ENCODE peak calls at places on chromosomes 7 and 10, in six cellular contexts. V is testis, R is neuronal stem cell, W is cardiac muscle cell, O is stomach, Y is tibial artery. I is an unnamed sample. For H3K4me1, the result is how much of the 10 kb centered on the place peaks cover.

GRCh38 chr7:42272793-42273665 is 36.0 kb upstream of the GLI3 start:
- DNase-seq in V (no peak), R (no peak), W (peak), O (no peak), Y (no peak), I (no peak)

GRCh38 chr10:86232646-86233045 is 133.9 kb downstream of the GRID1 start:
- DNase-seq in V (no peak), R (no peak), W (no peak), O (no peak), Y (no peak), I (no peak)

GRCh38 chr10:89837173-89838001 is 136.0 kb downstream of the KIF20B start:
- DNase-seq in V (peak), R (no peak), W (peak), O (peak), Y (peak), I (peak)

GRCh38 chr10:9342865-9343450 is 1288.5 kb downstream of the GATA3 start:
- DNase-seq in V (peak), R (peak), W (peak), O (no peak), Y (no peak), I (no peak)

GRCh38 chr7:55021951-55022617 is 3.3 kb downstream of the EGFR start:
- DNase-seq in V (no peak), R (no peak), W (no peak), O (no peak), Y (no peak), I (no peak)

GRCh38 chr7:96720843-96721242 is 11.2 kb upstream of the SEM1 start:
- DNase-seq in V (no peak), R (no peak), W (peak), O (no peak), Y (no peak), I (no peak)

GRCh38 chr10:46523119-46523880 is 33.2 kb downstream of the GPRIN2 start:
- DNase-seq in V (no peak), R (no peak), W (peak), O (peak), Y (peak), I (no peak)

GRCh38 chr7:84193787-84194186 is 802 bp downstream of the SEMA3A start:
- DNase-seq in V (no peak), R (no peak), W (no peak), O (no peak), Y (no peak), I (no peak)

GRCh38 chr10:97479939-97480338 is 18.3 kb downstream of the MMS19 start:
- DNase-seq in V (no peak), R (peak), W (no peak), O (no peak), Y (no peak), I (no peak)
- H3K4me1 ChIP-seq in V (under half), R (under half), W (under half), O (under half), Y (under half), I (under half)

DNA sequence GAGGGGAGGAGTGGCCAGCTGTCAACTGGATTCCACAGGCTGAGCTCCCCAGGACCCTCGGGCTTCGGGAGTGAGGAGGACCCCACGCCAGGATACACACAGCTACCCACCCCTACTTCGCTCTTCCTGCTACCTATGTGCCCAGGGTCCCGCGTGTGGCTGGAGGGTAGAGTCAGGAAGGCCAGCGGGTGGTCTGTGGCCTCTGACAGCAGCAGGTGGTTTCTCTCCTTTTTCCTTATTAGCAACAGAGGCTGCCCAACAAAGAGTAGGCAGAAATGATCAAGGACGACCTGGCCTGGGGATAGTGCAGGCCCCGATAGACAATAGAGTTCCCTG is 1.1 kb upstream of the KCNMA1 start:
- DNase-seq in V (no peak), R (no peak), W (no peak), O (no peak), Y (no peak), I (no peak)
- H3K4me3 ChIP-seq in V (peak), R (peak), W (peak), O (peak), Y (peak), I (no peak)

GRCh38 chr7:2359610-2360009 is 5.0 kb downstream of the EIF3B start:
- DNase-seq in V (no peak), R (no peak), W (no peak), O (no peak), Y (no peak), I (no peak)

GRCh38 chr7:2355079-2356008 is 717 bp downstream of the EIF3B start:
- DNase-seq in V (peak), R (no peak), W (peak), O (no peak), Y (no peak), I (no peak)

GRCh38 chr7:2358968-2359527 is 4.4 kb downstream of the EIF3B start:
- DNase-seq in V (no peak), R (no peak), W (no peak), O (no peak), Y (no peak), I (no peak)

GRCh38 chr7:2354173-2355078 is at the start of gene EIF3B:
- DNase-seq in V (peak), R (peak), W (peak), O (peak), Y (peak), I (peak)

GRCh38 chr7:2357165-2357564 is 2.5 kb downstream of the EIF3B start:
- DNase-seq in V (no peak), R (no peak), W (no peak), O (no peak), Y (no peak), I (no peak)
- H3K4me1 ChIP-seq in V (under half), R (under half), W (under half), O (half or more), Y (half or more), I (under half)

GRCh38 chr10:100828744-100829102 is 83.3 kb downstream of the PAX2 start:
- DNase-seq in V (no peak), R (no peak), W (no peak), O (no peak), Y (no peak), I (no peak)
- H3K4me3 ChIP-seq in V (no peak), R (no peak), W (peak), O (peak), Y (peak), I (peak)

GRCh38 chr7:155810607-155811559 is 1.4 kb downstream of the SHH start:
- DNase-seq in V (no peak), R (no peak), W (no peak), O (no peak), Y (no peak), I (no peak)
- H3K4me1 ChIP-seq in V (under half), R (under half), W (under half), O (half or more), Y (half or more), I (under half)

I was measured in effector memory CD4-positive, alpha-beta T cell.